ENCODE peak calls at places on chromosomes 3 and 15, in seven cellular contexts. One of them, this sample, is unnamed.
A peak's percentile ranks its signal among the peaks of the same experiment; 100 is the strongest.

GRCh38 chr3:197912770-197913476 is 37.1 kb upstream of the RPL35A start:
- DNase-seq in cardiac fibroblast: peak; percentile 17
- DNase-seq in MV-4-11: no peak
- DNase-seq in choroid plexus epithelial cell: peak; percentile 16
- DNase-seq in AG09309: no peak
- DNase-seq in head of caudate nucleus: no peak
- DNase-seq in EL: no peak
- DNase-seq in this sample: no peak

GRCh38 chr3:129033151-129033550 is 27.4 kb upstream of the GP9 start:
- DNase-seq in cardiac fibroblast: no peak
- DNase-seq in MV-4-11: no peak
- DNase-seq in choroid plexus epithelial cell: no peak
- DNase-seq in AG09309: no peak
- DNase-seq in head of caudate nucleus: no peak
- DNase-seq in EL: no peak
- DNase-seq in this sample: no peak

GRCh38 chr15:70582143-70582945 is 181.0 kb downstream of the UACA start:
- DNase-seq in cardiac fibroblast: peak; percentile 56
- DNase-seq in MV-4-11: no peak
- DNase-seq in choroid plexus epithelial cell: peak; percentile 79
- DNase-seq in AG09309: no peak
- DNase-seq in head of caudate nucleus: no peak
- DNase-seq in EL: peak; percentile 37
- DNase-seq in this sample: peak; percentile 72

GRCh38 chr15:97521894-97522293 is 438.6 kb upstream of the ARRDC4 start:
- DNase-seq in cardiac fibroblast: peak; percentile 40
- DNase-seq in MV-4-11: peak; percentile 35
- DNase-seq in choroid plexus epithelial cell: peak; percentile 9
- DNase-seq in AG09309: no peak
- DNase-seq in head of caudate nucleus: peak; percentile 51
- DNase-seq in EL: peak; percentile 0
- DNase-seq in this sample: peak; percentile 12

GRCh38 chr15:76514292-76514691 is 177.7 kb downstream of the ISL2 start:
- DNase-seq in cardiac fibroblast: no peak
- DNase-seq in MV-4-11: no peak
- DNase-seq in choroid plexus epithelial cell: no peak
- DNase-seq in AG09309: no peak
- DNase-seq in head of caudate nucleus: no peak
- DNase-seq in EL: no peak
- DNase-seq in this sample: no peak

GRCh38 chr3:64267774-64268604 is 42.7 kb upstream of the PRICKLE2 start:
- DNase-seq in cardiac fibroblast: peak; percentile 81
- DNase-seq in MV-4-11: no peak
- DNase-seq in choroid plexus epithelial cell: peak; percentile 76
- DNase-seq in AG09309: peak; percentile 45
- DNase-seq in head of caudate nucleus: peak; percentile 59
- DNase-seq in EL: peak; percentile 65
- DNase-seq in this sample: peak; percentile 73

GRCh38 chr15:59725172-59725486 is 36.0 kb upstream of the BNIP2 start:
- DNase-seq in cardiac fibroblast: no peak
- DNase-seq in MV-4-11: no peak
- DNase-seq in choroid plexus epithelial cell: no peak
- DNase-seq in AG09309: no peak
- DNase-seq in head of caudate nucleus: no peak
- DNase-seq in EL: no peak
- DNase-seq in this sample: no peak

GRCh38 chr3:45616158-45616557 is 21.6 kb downstream of the LIMD1 start:
- DNase-seq in cardiac fibroblast: no peak
- DNase-seq in MV-4-11: no peak
- DNase-seq in choroid plexus epithelial cell: no peak
- DNase-seq in AG09309: no peak
- DNase-seq in head of caudate nucleus: no peak
- DNase-seq in EL: no peak
- DNase-seq in this sample: no peak

GRCh38 chr3:174198199-174198598 is 660.9 kb upstream of the NAALADL2 start:
- DNase-seq in cardiac fibroblast: peak; percentile 8
- DNase-seq in MV-4-11: no peak
- DNase-seq in choroid plexus epithelial cell: peak; percentile 54
- DNase-seq in AG09309: no peak
- DNase-seq in head of caudate nucleus: no peak
- DNase-seq in EL: peak; percentile 54
- DNase-seq in this sample: peak; percentile 70

GRCh38 chr3:108017587-108017986 is 73.2 kb downstream of the CD47 start:
- DNase-seq in cardiac fibroblast: no peak
- DNase-seq in MV-4-11: no peak
- DNase-seq in choroid plexus epithelial cell: no peak
- DNase-seq in AG09309: no peak
- DNase-seq in head of caudate nucleus: no peak
- DNase-seq in EL: no peak
- DNase-seq in this sample: no peak

GRCh38 chr3:173732237-173732636 is 334.7 kb downstream of the NLGN1 start:
- DNase-seq in cardiac fibroblast: no peak
- DNase-seq in MV-4-11: no peak
- DNase-seq in choroid plexus epithelial cell: no peak
- DNase-seq in AG09309: no peak
- DNase-seq in head of caudate nucleus: no peak
- DNase-seq in EL: no peak
- DNase-seq in this sample: peak; percentile 55

GRCh38 chr3:131711114-131711786 is 208.5 kb upstream of the MRPL3 start:
- DNase-seq in cardiac fibroblast: no peak
- DNase-seq in MV-4-11: no peak
- DNase-seq in choroid plexus epithelial cell: no peak
- DNase-seq in AG09309: no peak
- DNase-seq in head of caudate nucleus: no peak
- DNase-seq in EL: no peak
- DNase-seq in this sample: no peak

GRCh38 chr3:16723994-16724393 is 118.8 kb upstream of the DAZL start:
- DNase-seq in cardiac fibroblast: peak; percentile 47
- DNase-seq in MV-4-11: peak; percentile 17
- DNase-seq in choroid plexus epithelial cell: peak; percentile 70
- DNase-seq in AG09309: no peak
- DNase-seq in head of caudate nucleus: no peak
- DNase-seq in EL: no peak
- DNase-seq in this sample: peak; percentile 53

GRCh38 chr3:128889139-128889894 is 9.9 kb downstream of the ACAD9 start:
- DNase-seq in cardiac fibroblast: no peak
- DNase-seq in MV-4-11: no peak
- DNase-seq in choroid plexus epithelial cell: no peak
- DNase-seq in AG09309: no peak
- DNase-seq in head of caudate nucleus: no peak
- DNase-seq in EL: no peak
- DNase-seq in this sample: no peak

GRCh38 chr15:77538011-77538410 is 94.7 kb downstream of the LINGO1 start:
- DNase-seq in cardiac fibroblast: no peak
- DNase-seq in MV-4-11: no peak
- DNase-seq in choroid plexus epithelial cell: no peak
- DNase-seq in AG09309: no peak
- DNase-seq in head of caudate nucleus: peak; percentile 64
- DNase-seq in EL: no peak
- DNase-seq in this sample: no peak

GRCh38 chr3:114745322-114746240 is 401.5 kb downstream of the ZBTB20 start:
- DNase-seq in cardiac fibroblast: peak; percentile 55
- DNase-seq in MV-4-11: no peak
- DNase-seq in choroid plexus epithelial cell: peak; percentile 78
- DNase-seq in AG09309: peak; percentile 52
- DNase-seq in head of caudate nucleus: no peak
- DNase-seq in EL: peak; percentile 82
- DNase-seq in this sample: peak; percentile 79